ENCODE peak calls at places on chromosome 18, in ten cellular contexts. One of them, this sample, is unnamed.

GRCh38 chr18:76573325-76574025 is 78.4 kb upstream of the ZNF516 start:
- DNase-seq in testis: no peak
- DNase-seq in heart right ventricle: no peak
- DNase-seq in body of pancreas: no peak
- DNase-seq in stomach: no peak
- DNase-seq in neural crest cell: no peak
- DNase-seq in GM13976: no peak
- DNase-seq in choroid plexus epithelial cell: peak
- DNase-seq in AG10803: peak
- DNase-seq in brain microvascular endothelial cell: peak
- DNase-seq in this sample: no peak

GRCh38 chr18:45730832-45731545 is 7.0 kb downstream of the SLC14A1 start:
- DNase-seq in brain microvascular endothelial cell: no peak
- DNase-seq in neural crest cell: no peak
- DNase-seq in heart right ventricle: no peak
- DNase-seq in AG10803: peak
- DNase-seq in choroid plexus epithelial cell: peak
- DNase-seq in testis: no peak
- DNase-seq in GM13976: no peak
- DNase-seq in stomach: no peak
- DNase-seq in body of pancreas: no peak
- DNase-seq in this sample: no peak

GRCh38 chr18:7757175-7757574 is 190.1 kb downstream of the PTPRM start:
- DNase-seq in brain microvascular endothelial cell: no peak
- DNase-seq in testis: no peak
- DNase-seq in choroid plexus epithelial cell: no peak
- DNase-seq in GM13976: no peak
- DNase-seq in neural crest cell: no peak
- DNase-seq in AG10803: peak
- DNase-seq in stomach: no peak
- DNase-seq in heart right ventricle: no peak
- DNase-seq in body of pancreas: no peak
- DNase-seq in this sample: no peak

GRCh38 chr18:7414459-7414858 is 152.7 kb upstream of the PTPRM start:
- DNase-seq in GM13976: no peak
- DNase-seq in stomach: no peak
- DNase-seq in brain microvascular endothelial cell: peak
- DNase-seq in heart right ventricle: no peak
- DNase-seq in AG10803: peak
- DNase-seq in body of pancreas: no peak
- DNase-seq in choroid plexus epithelial cell: peak
- DNase-seq in neural crest cell: no peak
- DNase-seq in testis: no peak
- DNase-seq in this sample: no peak

GRCh38 chr18:23415530-23415929 is 37.6 kb upstream of the RIOK3 start:
- DNase-seq in testis: no peak
- DNase-seq in stomach: no peak
- DNase-seq in choroid plexus epithelial cell: no peak
- DNase-seq in neural crest cell: no peak
- DNase-seq in heart right ventricle: no peak
- DNase-seq in AG10803: no peak
- DNase-seq in GM13976: no peak
- DNase-seq in brain microvascular endothelial cell: no peak
- DNase-seq in body of pancreas: no peak
- DNase-seq in this sample: no peak

GRCh38 chr18:32439802-32440201 is 30.9 kb downstream of the GAREM1 start:
- DNase-seq in brain microvascular endothelial cell: no peak
- DNase-seq in choroid plexus epithelial cell: no peak
- DNase-seq in heart right ventricle: no peak
- DNase-seq in stomach: no peak
- DNase-seq in AG10803: no peak
- DNase-seq in body of pancreas: no peak
- DNase-seq in testis: no peak
- DNase-seq in GM13976: no peak
- DNase-seq in neural crest cell: no peak
- DNase-seq in this sample: no peak

GRCh38 chr18:56831988-56832387 is 180.8 kb downstream of the WDR7 start:
- DNase-seq in choroid plexus epithelial cell: peak
- DNase-seq in stomach: no peak
- DNase-seq in testis: no peak
- DNase-seq in brain microvascular endothelial cell: peak
- DNase-seq in neural crest cell: no peak
- DNase-seq in body of pancreas: no peak
- DNase-seq in GM13976: no peak
- DNase-seq in heart right ventricle: no peak
- DNase-seq in AG10803: no peak
- DNase-seq in this sample: no peak

GRCh38 chr18:58570360-58571064 is 58.4 kb downstream of the ALPK2 start:
- DNase-seq in testis: no peak
- DNase-seq in neural crest cell: no peak
- DNase-seq in stomach: no peak
- DNase-seq in choroid plexus epithelial cell: no peak
- DNase-seq in heart right ventricle: no peak
- DNase-seq in brain microvascular endothelial cell: no peak
- DNase-seq in AG10803: peak
- DNase-seq in body of pancreas: no peak
- DNase-seq in GM13976: no peak
- DNase-seq in this sample: no peak

GRCh38 chr18:46324556-46324955 is 220.4 kb downstream of the HAUS1 start:
- DNase-seq in AG10803: peak
- DNase-seq in GM13976: no peak
- DNase-seq in testis: no peak
- DNase-seq in neural crest cell: no peak
- DNase-seq in body of pancreas: no peak
- DNase-seq in choroid plexus epithelial cell: peak
- DNase-seq in brain microvascular endothelial cell: peak
- DNase-seq in stomach: no peak
- DNase-seq in heart right ventricle: no peak
- DNase-seq in this sample: no peak

GRCh38 chr18:3321133-3321812 is 59.3 kb downstream of the MYL12B start:
- DNase-seq in neural crest cell: no peak
- DNase-seq in brain microvascular endothelial cell: peak
- DNase-seq in AG10803: peak
- DNase-seq in stomach: no peak
- DNase-seq in testis: no peak
- DNase-seq in choroid plexus epithelial cell: peak
- DNase-seq in GM13976: no peak
- DNase-seq in body of pancreas: no peak
- DNase-seq in heart right ventricle: no peak
- DNase-seq in this sample: no peak

GRCh38 chr18:48422947-48423378 is 13.8 kb upstream of the ZBTB7C start:
- DNase-seq in choroid plexus epithelial cell: no peak
- DNase-seq in body of pancreas: no peak
- DNase-seq in brain microvascular endothelial cell: no peak
- DNase-seq in GM13976: no peak
- DNase-seq in testis: no peak
- DNase-seq in heart right ventricle: no peak
- DNase-seq in stomach: no peak
- DNase-seq in neural crest cell: no peak
- DNase-seq in AG10803: no peak
- DNase-seq in this sample: no peak

GRCh38 chr18:48418000-48418399 is 8.8 kb upstream of the ZBTB7C start:
- DNase-seq in choroid plexus epithelial cell: no peak
- DNase-seq in body of pancreas: no peak
- DNase-seq in testis: no peak
- DNase-seq in GM13976: no peak
- DNase-seq in neural crest cell: no peak
- DNase-seq in stomach: no peak
- DNase-seq in brain microvascular endothelial cell: no peak
- DNase-seq in heart right ventricle: no peak
- DNase-seq in AG10803: no peak
- DNase-seq in this sample: no peak

GRCh38 chr18:48418409-48419267 is 9.5 kb upstream of the ZBTB7C start:
- DNase-seq in heart right ventricle: peak
- DNase-seq in testis: peak
- DNase-seq in body of pancreas: no peak
- DNase-seq in choroid plexus epithelial cell: no peak
- DNase-seq in neural crest cell: no peak
- DNase-seq in GM13976: no peak
- DNase-seq in AG10803: no peak
- DNase-seq in stomach: no peak
- DNase-seq in brain microvascular endothelial cell: no peak
- DNase-seq in this sample: no peak

GRCh38 chr18:48419268-48420022 is 10.3 kb upstream of the ZBTB7C start:
- DNase-seq in GM13976: no peak
- DNase-seq in testis: no peak
- DNase-seq in neural crest cell: no peak
- DNase-seq in body of pancreas: no peak
- DNase-seq in stomach: no peak
- DNase-seq in heart right ventricle: no peak
- DNase-seq in choroid plexus epithelial cell: no peak
- DNase-seq in brain microvascular endothelial cell: no peak
- DNase-seq in AG10803: no peak
- DNase-seq in this sample: no peak
- TF ChIP-seq CTCF in GM13976: no peak
- TF ChIP-seq CTCF in testis: no peak
- TF ChIP-seq CTCF in neural crest cell: no peak
- TF ChIP-seq CTCF in body of pancreas: no peak
- TF ChIP-seq CTCF in stomach: no peak
- TF ChIP-seq CTCF in heart right ventricle: no peak
- TF ChIP-seq CTCF in choroid plexus epithelial cell: no peak
- TF ChIP-seq CTCF in brain microvascular endothelial cell: peak
- TF ChIP-seq CTCF in AG10803: no peak
- TF ChIP-seq CTCF in this sample: no peak

DNA sequence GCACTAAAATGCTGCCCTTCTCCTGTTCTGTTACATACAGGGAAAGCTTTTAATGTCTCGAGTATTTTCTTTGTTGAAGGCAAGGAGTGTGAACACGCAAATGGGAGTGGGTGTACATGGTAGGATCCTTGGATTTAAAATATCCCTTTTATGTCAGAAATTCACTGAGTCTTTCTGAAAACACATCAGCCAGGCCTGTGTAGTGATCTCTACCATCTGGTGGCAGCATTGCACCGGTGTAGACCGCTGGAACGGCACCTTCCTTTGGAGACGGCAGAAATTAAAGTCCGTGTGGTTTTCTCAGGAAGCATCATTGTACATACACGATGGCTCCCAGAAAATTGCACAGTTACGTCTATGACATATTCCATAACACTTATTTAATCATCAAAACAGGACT is 515.8 kb downstream of the GALR1 start:
- DNase-seq in heart right ventricle: no peak
- DNase-seq in choroid plexus epithelial cell: peak
- DNase-seq in GM13976: no peak
- DNase-seq in stomach: no peak
- DNase-seq in testis: peak
- DNase-seq in brain microvascular endothelial cell: peak
- DNase-seq in neural crest cell: peak
- DNase-seq in body of pancreas: peak
- DNase-seq in AG10803: no peak
- DNase-seq in this sample: no peak
- TF ChIP-seq CTCF in heart right ventricle: peak
- TF ChIP-seq CTCF in choroid plexus epithelial cell: peak
- TF ChIP-seq CTCF in GM13976: no peak
- TF ChIP-seq CTCF in stomach: no peak
- TF ChIP-seq CTCF in testis: no peak
- TF ChIP-seq CTCF in brain microvascular endothelial cell: no peak
- TF ChIP-seq CTCF in neural crest cell: peak
- TF ChIP-seq CTCF in body of pancreas: peak
- TF ChIP-seq CTCF in AG10803: peak
- TF ChIP-seq CTCF in this sample: no peak

DNA sequence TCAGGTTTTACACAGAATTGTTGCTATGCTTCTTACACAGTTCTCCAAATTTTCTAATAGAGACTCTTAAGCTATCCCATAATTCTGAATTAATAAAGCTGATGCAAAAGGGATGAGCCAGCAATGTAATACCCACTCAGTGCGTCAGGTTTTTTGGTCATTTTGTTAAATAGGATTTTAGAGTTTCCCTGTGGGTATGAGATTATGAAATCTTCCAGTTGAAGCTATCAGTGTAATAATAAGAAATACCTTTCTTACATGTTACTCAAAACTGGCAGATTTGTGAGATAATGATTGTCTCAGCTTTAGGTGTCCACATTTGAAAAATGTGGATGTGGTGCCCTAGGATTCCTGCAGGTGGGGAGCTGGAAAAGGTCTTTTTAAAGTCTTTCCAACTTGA is 44.5 kb downstream of the SOCS6 start:
- DNase-seq in brain microvascular endothelial cell: no peak
- DNase-seq in testis: no peak
- DNase-seq in choroid plexus epithelial cell: no peak
- DNase-seq in heart right ventricle: no peak
- DNase-seq in GM13976: no peak
- DNase-seq in body of pancreas: no peak
- DNase-seq in AG10803: peak
- DNase-seq in stomach: no peak
- DNase-seq in neural crest cell: no peak
- DNase-seq in this sample: no peak
- TF ChIP-seq CTCF in brain microvascular endothelial cell: no peak
- TF ChIP-seq CTCF in testis: no peak
- TF ChIP-seq CTCF in choroid plexus epithelial cell: no peak
- TF ChIP-seq CTCF in heart right ventricle: no peak
- TF ChIP-seq CTCF in GM13976: no peak
- TF ChIP-seq CTCF in body of pancreas: no peak
- TF ChIP-seq CTCF in AG10803: no peak
- TF ChIP-seq CTCF in stomach: no peak
- TF ChIP-seq CTCF in neural crest cell: no peak
- TF ChIP-seq CTCF in this sample: no peak

GRCh38 chr18:40035951-40036350 is 1919.1 kb upstream of the PIK3C3 start:
- DNase-seq in heart right ventricle: no peak
- DNase-seq in choroid plexus epithelial cell: no peak
- DNase-seq in body of pancreas: no peak
- DNase-seq in stomach: no peak
- DNase-seq in GM13976: no peak
- DNase-seq in testis: no peak
- DNase-seq in brain microvascular endothelial cell: no peak
- DNase-seq in AG10803: no peak
- DNase-seq in neural crest cell: no peak
- DNase-seq in this sample: no peak

GRCh38 chr18:40046596-40046995 is 1908.4 kb upstream of the PIK3C3 start:
- DNase-seq in neural crest cell: no peak
- DNase-seq in brain microvascular endothelial cell: no peak
- DNase-seq in choroid plexus epithelial cell: no peak
- DNase-seq in testis: no peak
- DNase-seq in stomach: no peak
- DNase-seq in AG10803: no peak
- DNase-seq in heart right ventricle: no peak
- DNase-seq in body of pancreas: no peak
- DNase-seq in GM13976: no peak
- DNase-seq in this sample: no peak

GRCh38 chr18:40037386-40037785 is 1917.6 kb upstream of the PIK3C3 start:
- DNase-seq in testis: no peak
- DNase-seq in choroid plexus epithelial cell: no peak
- DNase-seq in body of pancreas: no peak
- DNase-seq in stomach: no peak
- DNase-seq in brain microvascular endothelial cell: no peak
- DNase-seq in neural crest cell: no peak
- DNase-seq in AG10803: no peak
- DNase-seq in heart right ventricle: no peak
- DNase-seq in GM13976: no peak
- DNase-seq in this sample: no peak

DNA sequence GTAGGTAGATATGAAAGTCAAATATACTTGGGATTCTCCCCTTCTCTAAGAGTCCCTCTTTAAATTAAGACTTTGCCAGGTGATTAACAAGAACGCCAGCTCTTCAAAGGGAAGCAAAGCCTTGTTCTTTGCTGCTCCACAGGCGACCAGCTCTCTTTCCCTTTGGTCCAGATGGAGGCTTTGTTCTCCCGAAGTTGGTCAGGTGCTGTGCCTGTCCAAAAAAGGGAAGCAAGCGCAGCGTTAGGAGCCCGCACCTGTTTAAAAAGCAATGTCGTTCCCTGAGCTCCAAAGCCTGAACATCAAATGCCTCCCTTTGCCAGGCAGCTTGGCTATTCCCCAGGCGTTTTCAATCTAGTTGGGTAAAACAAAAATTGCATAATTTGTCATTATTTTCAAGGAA is 1913.1 kb upstream of the PIK3C3 start:
- DNase-seq in testis: no peak
- DNase-seq in choroid plexus epithelial cell: no peak
- DNase-seq in AG10803: no peak
- DNase-seq in GM13976: no peak
- DNase-seq in body of pancreas: no peak
- DNase-seq in brain microvascular endothelial cell: no peak
- DNase-seq in heart right ventricle: no peak
- DNase-seq in neural crest cell: no peak
- DNase-seq in stomach: no peak
- DNase-seq in this sample: no peak
- TF ChIP-seq CTCF in testis: no peak
- TF ChIP-seq CTCF in choroid plexus epithelial cell: no peak
- TF ChIP-seq CTCF in AG10803: no peak
- TF ChIP-seq CTCF in GM13976: no peak
- TF ChIP-seq CTCF in body of pancreas: no peak
- TF ChIP-seq CTCF in brain microvascular endothelial cell: no peak
- TF ChIP-seq CTCF in heart right ventricle: no peak
- TF ChIP-seq CTCF in neural crest cell: no peak
- TF ChIP-seq CTCF in stomach: no peak
- TF ChIP-seq CTCF in this sample: no peak

This sample was measured in CD4-positive, alpha-beta T cell.